ENCODE peak calls at places on chromosomes 1 and 21, in seven cellular contexts. Q is HFFc6, X is A673, W is RWPE1, Z is epithelial cell of esophagus, S is tibial artery, B is endodermal cell. H is an unnamed sample.

GRCh38 chr1:54238353-54239040 is 38.5 kb downstream of the MRPL37 start:
- DNase-seq in Q (no peak), B (no peak), X (peak; percentile 13), Z (no peak), W (no peak), S (no peak), H (no peak)

GRCh38 chr1:154272999-154273563 is 652 bp downstream of the HAX1 start:
- DNase-seq in B (no peak), Q (no peak), X (no peak), Z (no peak), S (no peak), W (no peak), H (peak; percentile 27)

GRCh38 chr1:26560403-26560780 is 30.8 kb downstream of the RPS6KA1 start:
- DNase-seq in B (no peak), Z (no peak), X (no peak), S (no peak), Q (no peak), W (no peak), H (no peak)

GRCh38 chr21:33265664-33266049 is 510 bp upstream of the IL10RB start:
- DNase-seq in B (peak; percentile 52), W (no peak), Q (no peak), S (peak; percentile 77), Z (peak; percentile 58), X (no peak), H (no peak)

GRCh38 chr1:145720556-145720877 is 1.2 kb downstream of the CD160 start:
- DNase-seq in S (no peak), Z (peak; percentile 57), Q (peak; percentile 84), X (no peak), W (no peak), B (no peak), H (no peak)

GRCh38 chr21:45827881-45828579 is 153.5 kb upstream of the COL6A1 start:
- DNase-seq in B (no peak), W (no peak), X (no peak), S (no peak), Q (no peak), Z (no peak), H (no peak)

GRCh38 chr1:61182049-61182448 is 99.7 kb downstream of the NFIA start:
- DNase-seq in W (peak; percentile 15), Q (peak; percentile 69), B (no peak), Z (peak; percentile 13), S (no peak), X (no peak), H (no peak)

GRCh38 chr1:242828199-242828598 is 303.7 kb upstream of the PLD5 start:
- DNase-seq in Z (no peak), B (peak; percentile 58), S (no peak), Q (no peak), W (no peak), X (no peak), H (no peak)

GRCh38 chr1:66166746-66167145 is 367.2 kb upstream of the SGIP1 start:
- DNase-seq in X (no peak), S (no peak), Z (no peak), B (no peak), Q (no peak), W (no peak), H (no peak)

GRCh38 chr1:24888971-24889670 is 41.0 kb downstream of the RUNX3 start:
- DNase-seq in B (no peak), S (peak; percentile 12), Q (peak; percentile 81), X (no peak), W (no peak), Z (peak; percentile 37), H (no peak)

GRCh38 chr1:165281207-165281901 is 75.2 kb downstream of the LMX1A start:
- DNase-seq in W (no peak), B (no peak), X (no peak), S (no peak), Z (no peak), Q (no peak), H (no peak)

GRCh38 chr1:151616505-151616849 is 4.6 kb downstream of the SNX27 start:
- DNase-seq in X (no peak), B (no peak), W (peak; percentile 42), Z (peak; percentile 61), S (no peak), Q (no peak), H (no peak)

GRCh38 chr1:177959793-177960515 is 9.9 kb downstream of the SEC16B start:
- DNase-seq in B (no peak), S (no peak), X (peak; percentile 51), Z (peak; percentile 59), W (peak; percentile 54), Q (peak; percentile 58), H (no peak)

GRCh38 chr1:36784147-36784862 is 250.0 kb downstream of the GRIK3 start:
- DNase-seq in B (no peak), X (no peak), W (no peak), S (no peak), Z (no peak), Q (no peak), H (no peak)

GRCh38 chr1:199859525-199859924 is 168.0 kb upstream of the NR5A2 start:
- DNase-seq in X (peak; percentile 25), S (no peak), Z (peak; percentile 92), W (peak; percentile 90), B (no peak), Q (peak; percentile 77), H (no peak)

GRCh38 chr1:162635418-162635817 is 3.2 kb downstream of the DDR2 start:
- DNase-seq in B (no peak), Z (no peak), Q (no peak), S (no peak), W (no peak), X (no peak), H (no peak)

GRCh38 chr1:239429163-239429562 is 42.8 kb downstream of the CHRM3 start:
- DNase-seq in Z (no peak), Q (no peak), S (no peak), W (no peak), X (no peak), B (no peak), H (no peak)

DNA sequence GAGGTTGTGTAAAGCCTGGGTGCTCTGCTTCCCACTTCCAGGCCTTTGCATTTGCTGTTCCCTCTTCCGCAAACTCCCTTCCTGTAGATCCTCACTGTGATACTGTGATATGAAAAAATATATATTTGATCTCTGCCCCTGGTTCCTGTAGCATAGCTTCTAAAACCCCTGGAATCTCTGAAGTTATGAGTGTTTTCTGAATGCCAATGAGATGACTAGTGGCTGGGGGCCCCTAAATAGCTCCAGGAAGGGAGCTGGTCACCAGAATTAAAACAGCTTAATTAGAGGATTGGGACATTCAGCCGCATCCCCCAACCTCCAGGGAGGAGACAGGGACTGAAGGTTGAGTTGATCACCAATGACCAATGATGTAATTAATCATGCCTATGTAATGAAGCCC is 21.9 kb downstream of the DUSP10 start:
- DNase-seq in X (no peak), S (no peak), B (no peak), Q (no peak), W (no peak), Z (no peak), H (no peak)
- TF ChIP-seq CTCF in X (no peak), S (no peak), B (no peak), Q (no peak), W (no peak), Z (no peak), H (no peak)

GRCh38 chr1:10908266-10908665 is 104.2 kb upstream of the TARDBP start:
- DNase-seq in Q (no peak), X (no peak), S (no peak), W (no peak), Z (no peak), B (peak; percentile 73), H (no peak)

GRCh38 chr1:10911274-10912166 is 100.9 kb upstream of the TARDBP start:
- DNase-seq in W (no peak), X (no peak), B (peak; percentile 45), S (no peak), Z (no peak), Q (no peak), H (peak; percentile 48)

GRCh38 chr1:10910490-10911273 is 101.8 kb upstream of the TARDBP start:
- DNase-seq in B (no peak), Q (no peak), W (no peak), S (no peak), Z (no peak), X (no peak), H (no peak)

GRCh38 chr1:10912441-10912840 is 100.0 kb upstream of the TARDBP start:
- DNase-seq in B (no peak), S (no peak), Z (no peak), X (no peak), W (no peak), Q (no peak), H (no peak)

GRCh38 chr1:10909697-10910489 is 102.6 kb upstream of the TARDBP start:
- DNase-seq in S (no peak), B (peak; percentile 92), X (peak; percentile 60), W (peak; percentile 53), Q (no peak), Z (peak; percentile 60), H (peak; percentile 71)
- TF ChIP-seq CTCF in S (no peak), B (peak; percentile 84), X (peak; percentile 72), W (peak; percentile 56), Q (peak; percentile 75), Z (peak; percentile 48), H (peak; percentile 53)

GRCh38 chr21:44375686-44376320 is 22.4 kb downstream of the TRPM2 start:
- DNase-seq in S (peak; percentile 48), B (peak; percentile 18), Z (no peak), X (no peak), Q (no peak), W (no peak), H (no peak)

GRCh38 chr21:44377922-44378645 is 24.7 kb downstream of the TRPM2 start:
- DNase-seq in S (peak; percentile 44), B (peak; percentile 39), Z (no peak), X (no peak), W (no peak), Q (no peak), H (no peak)

GRCh38 chr21:44378646-44379581 is 25.5 kb downstream of the TRPM2 start:
- DNase-seq in Z (no peak), W (no peak), Q (no peak), B (peak; percentile 39), X (no peak), S (no peak), H (no peak)

GRCh38 chr21:44376606-44377005 is 23.2 kb downstream of the TRPM2 start:
- DNase-seq in X (no peak), S (peak; percentile 47), B (peak; percentile 27), Z (no peak), Q (no peak), W (no peak), H (no peak)

GRCh38 chr21:44377201-44377921 is 23.9 kb downstream of the TRPM2 start:
- DNase-seq in X (peak; percentile 61), S (peak; percentile 53), Q (no peak), W (no peak), Z (no peak), B (peak; percentile 72), H (no peak)
- TF ChIP-seq CTCF in X (peak; percentile 37), S (no peak), Q (no peak), W (no peak), Z (no peak), B (peak; percentile 64), H (no peak)

DNA sequence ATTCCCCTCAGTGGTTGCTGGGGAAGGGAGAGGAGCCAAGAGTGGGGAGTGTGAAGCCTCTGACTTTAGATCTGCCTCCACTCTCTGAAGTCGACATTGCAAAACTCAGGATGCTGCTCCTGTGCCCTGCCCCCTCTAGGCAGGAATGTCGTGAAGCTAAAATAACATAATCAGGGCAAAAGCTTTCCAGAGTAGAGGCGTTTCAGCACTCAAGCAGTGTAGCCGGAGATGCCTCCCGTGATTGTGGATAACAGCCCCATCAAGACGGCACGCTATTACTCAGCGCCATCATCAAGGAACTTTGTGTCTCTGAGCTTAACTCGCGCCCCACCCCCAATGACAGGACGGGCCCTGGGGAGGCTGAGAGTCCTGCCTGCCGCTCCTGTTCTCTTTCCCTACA is 60.0 kb downstream of the FBXO2 start:
- DNase-seq in B (peak; percentile 88), S (no peak), Q (peak; percentile 16), Z (peak; percentile 28), X (peak; percentile 27), W (peak; percentile 20), H (no peak)
- TF ChIP-seq CTCF in B (peak; percentile 81), S (no peak), Q (peak; percentile 51), Z (peak; percentile 25), X (peak; percentile 16), W (no peak), H (no peak)

GRCh38 chr1:182599339-182599738 is 4.8 kb downstream of the RGS16 start:
- DNase-seq in Z (no peak), B (peak; percentile 88), X (no peak), W (no peak), S (no peak), Q (no peak), H (no peak)
- TF ChIP-seq CTCF in Z (peak; percentile 26), B (peak; percentile 83), X (peak; percentile 49), W (no peak), S (no peak), Q (peak; percentile 67), H (peak; percentile 29)